ENCODE peak calls at places on chromosome 1, in four cellular contexts. One of them, this sample, is unnamed.

GRCh38 chr1:31505884-31506497 is 70.3 kb upstream of the TINAGL1 start:
- DNase-seq in K562: no peak
- DNase-seq in SK-N-SH: no peak
- DNase-seq in GM12878: peak; percentile 83
- DNase-seq in this sample: no peak

GRCh38 chr1:165456114-165456513 is 11.2 kb upstream of the RXRG start:
- DNase-seq in K562: no peak
- DNase-seq in GM12878: no peak
- DNase-seq in SK-N-SH: no peak
- DNase-seq in this sample: no peak

GRCh38 chr1:206062464-206062863 is 9.5 kb downstream of the RHEX start:
- DNase-seq in SK-N-SH: no peak
- DNase-seq in K562: no peak
- DNase-seq in GM12878: no peak
- DNase-seq in this sample: no peak

GRCh38 chr1:31297273-31298247 is 728 bp downstream of the ZCCHC17 start:
- DNase-seq in K562: peak; percentile 40
- DNase-seq in GM12878: no peak
- DNase-seq in SK-N-SH: peak; percentile 26
- DNase-seq in this sample: no peak

GRCh38 chr1:200969726-200970521 is 53.6 kb downstream of the KIF21B start:
- DNase-seq in GM12878: peak; percentile 70
- DNase-seq in K562: no peak
- DNase-seq in SK-N-SH: no peak
- DNase-seq in this sample: no peak

GRCh38 chr1:205610781-205611473 is 20.9 kb downstream of the ELK4 start:
- DNase-seq in K562: no peak
- DNase-seq in GM12878: no peak
- DNase-seq in SK-N-SH: no peak
- DNase-seq in this sample: no peak

GRCh38 chr1:183093821-183094287 is 70.6 kb downstream of the LAMC1 start:
- DNase-seq in K562: no peak
- DNase-seq in GM12878: no peak
- DNase-seq in SK-N-SH: no peak
- DNase-seq in this sample: peak; percentile 43

GRCh38 chr1:41361495-41362356 is 492 bp downstream of the FOXO6 start:
- DNase-seq in K562: no peak
- DNase-seq in SK-N-SH: peak; percentile 75
- DNase-seq in GM12878: no peak
- DNase-seq in this sample: peak; percentile 25

GRCh38 chr1:55572878-55573734 is 357.9 kb upstream of the USP24 start:
- DNase-seq in SK-N-SH: no peak
- DNase-seq in K562: no peak
- DNase-seq in GM12878: no peak
- DNase-seq in this sample: no peak

GRCh38 chr1:7089485-7089884 is 304.2 kb downstream of the CAMTA1 start:
- DNase-seq in GM12878: no peak
- DNase-seq in K562: no peak
- DNase-seq in SK-N-SH: peak; percentile 73
- DNase-seq in this sample: no peak

DNA sequence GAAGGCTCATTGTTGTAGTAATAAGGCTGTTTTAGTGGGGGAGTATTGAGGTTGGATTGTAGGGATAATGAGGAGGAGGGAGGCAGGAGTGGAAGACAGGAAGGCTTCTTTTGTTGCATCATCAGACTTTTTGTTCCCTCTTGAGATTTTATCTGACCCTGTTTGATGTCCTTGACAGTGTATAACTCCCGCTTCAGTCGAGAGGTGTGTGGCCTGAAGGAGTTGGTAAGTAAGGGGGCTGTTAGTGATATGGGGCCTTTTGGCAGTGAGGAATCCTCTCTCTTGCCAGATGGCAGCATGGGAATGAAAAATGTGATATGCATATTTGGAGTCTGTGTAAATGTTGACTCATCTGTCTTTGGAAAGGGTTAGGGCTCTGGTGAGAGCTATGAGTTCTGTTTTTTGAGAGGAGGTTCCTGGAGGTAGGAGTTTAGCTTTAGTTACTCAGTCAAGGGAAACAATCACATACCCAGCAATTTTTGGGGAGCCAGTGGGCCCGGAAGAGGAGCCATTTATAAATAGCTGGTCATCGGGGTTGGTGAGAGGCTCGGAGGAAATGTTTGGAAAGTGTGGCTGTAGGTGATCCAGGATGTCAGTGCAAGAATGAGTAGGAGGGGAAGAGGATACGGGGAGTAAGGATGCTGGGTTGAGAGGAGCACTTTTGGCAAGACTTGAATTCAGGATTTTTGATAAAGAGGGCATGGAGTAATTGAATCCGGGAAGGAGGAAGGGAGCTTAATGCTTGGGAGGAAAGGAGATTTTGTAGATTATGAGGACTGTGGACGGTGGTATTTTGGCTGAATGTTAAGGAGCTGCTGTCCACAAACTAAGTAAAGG is 136.7 kb upstream of the ETV3 start:
- DNase-seq in K562: peak; percentile 66
- DNase-seq in GM12878: no peak
- DNase-seq in SK-N-SH: no peak
- DNase-seq in this sample: no peak
- TF ChIP-seq USF2 in K562: no peak
- TF ChIP-seq USF2 in GM12878: no peak
- TF ChIP-seq USF2 in SK-N-SH: no peak
- TF ChIP-seq USF2 in this sample: no peak

DNA sequence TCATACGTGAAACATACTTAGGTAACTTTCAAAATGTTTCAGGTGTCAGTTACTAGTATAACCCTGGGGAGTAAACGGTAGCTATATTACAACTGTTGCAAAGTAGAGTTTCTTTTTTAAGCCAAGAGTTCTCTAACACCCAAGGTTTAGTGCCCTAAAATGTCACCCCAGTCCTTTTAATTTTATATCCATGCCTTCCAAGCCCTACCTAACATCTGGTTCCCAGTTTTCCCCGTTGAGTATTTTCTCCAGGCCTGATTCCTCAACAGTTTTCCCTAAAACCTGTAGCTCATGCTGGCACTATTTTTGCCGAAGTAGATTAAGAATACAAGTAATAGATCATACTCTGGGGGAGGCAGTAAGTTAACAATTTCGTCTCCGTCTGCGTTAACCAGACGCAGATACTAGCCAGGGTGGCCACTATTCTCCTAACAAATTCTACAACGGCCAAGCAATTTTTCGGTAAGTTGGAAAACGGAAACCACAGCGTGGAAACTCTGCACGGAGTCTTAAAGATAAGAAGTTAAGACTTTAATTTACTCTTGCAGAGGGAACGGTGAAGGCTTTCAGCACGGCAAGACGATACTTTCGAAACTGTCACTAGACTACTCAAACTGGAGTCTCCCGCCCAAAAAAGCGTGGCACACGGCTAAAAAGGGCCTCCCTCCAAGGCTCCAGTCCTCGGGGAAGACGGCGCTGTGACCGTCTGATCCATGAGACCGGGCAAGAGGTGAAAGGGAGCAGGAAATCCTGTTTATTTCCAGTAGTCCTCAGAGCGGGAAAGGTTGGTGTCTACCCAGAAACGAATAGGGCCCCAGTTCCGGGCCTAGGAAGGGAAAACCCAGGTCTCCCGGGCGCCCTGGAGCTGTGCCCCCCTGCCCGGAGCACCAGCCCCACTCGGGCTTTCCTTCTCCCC is 945 bp downstream of the SRSF4 start:
- DNase-seq in GM12878: no peak
- DNase-seq in SK-N-SH: no peak
- DNase-seq in K562: no peak
- DNase-seq in this sample: no peak
- TF ChIP-seq USF1 in GM12878: no peak
- TF ChIP-seq USF1 in SK-N-SH: no peak
- TF ChIP-seq USF1 in K562: no peak
- TF ChIP-seq USF1 in this sample: no peak

DNA sequence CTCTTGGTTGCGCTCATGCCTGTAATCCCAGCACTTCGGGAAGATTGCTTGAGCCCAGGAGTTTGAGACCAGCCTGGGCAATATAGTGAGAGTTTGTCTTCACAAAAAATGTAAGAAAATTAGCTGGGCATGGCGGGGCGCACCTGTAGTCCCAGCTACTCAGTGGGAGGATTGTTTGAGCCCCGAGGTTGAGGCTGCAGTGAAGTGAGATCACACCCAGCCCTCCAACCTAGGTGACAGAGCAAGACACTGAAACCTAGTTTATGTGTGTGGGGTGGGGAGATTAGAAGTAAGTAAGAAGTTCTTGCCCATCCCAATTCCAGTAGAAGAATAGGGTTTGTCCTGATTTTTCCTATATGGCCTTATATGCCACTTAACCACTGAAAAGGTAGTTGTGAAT is 2.0 kb downstream of the RPL5 start:
- DNase-seq in GM12878: no peak
- DNase-seq in SK-N-SH: no peak
- DNase-seq in K562: no peak
- DNase-seq in this sample: no peak
- TF ChIP-seq USF2 in GM12878: no peak
- TF ChIP-seq USF2 in SK-N-SH: no peak
- TF ChIP-seq USF2 in K562: no peak
- TF ChIP-seq USF2 in this sample: no peak

GRCh38 chr1:93596329-93597089 is 85.1 kb downstream of the BCAR3 start:
- DNase-seq in GM12878: no peak
- DNase-seq in K562: no peak
- DNase-seq in SK-N-SH: no peak
- DNase-seq in this sample: no peak

GRCh38 chr1:93595749-93596148 is 85.9 kb downstream of the BCAR3 start:
- DNase-seq in K562: no peak
- DNase-seq in GM12878: no peak
- DNase-seq in SK-N-SH: no peak
- DNase-seq in this sample: no peak

GRCh38 chr1:93593868-93594602 is 87.6 kb downstream of the BCAR3 start:
- DNase-seq in K562: no peak
- DNase-seq in SK-N-SH: no peak
- DNase-seq in GM12878: no peak
- DNase-seq in this sample: no peak

GRCh38 chr1:93594603-93594880 is 87.1 kb downstream of the BCAR3 start:
- DNase-seq in K562: no peak
- DNase-seq in GM12878: no peak
- DNase-seq in SK-N-SH: no peak
- DNase-seq in this sample: no peak

DNA sequence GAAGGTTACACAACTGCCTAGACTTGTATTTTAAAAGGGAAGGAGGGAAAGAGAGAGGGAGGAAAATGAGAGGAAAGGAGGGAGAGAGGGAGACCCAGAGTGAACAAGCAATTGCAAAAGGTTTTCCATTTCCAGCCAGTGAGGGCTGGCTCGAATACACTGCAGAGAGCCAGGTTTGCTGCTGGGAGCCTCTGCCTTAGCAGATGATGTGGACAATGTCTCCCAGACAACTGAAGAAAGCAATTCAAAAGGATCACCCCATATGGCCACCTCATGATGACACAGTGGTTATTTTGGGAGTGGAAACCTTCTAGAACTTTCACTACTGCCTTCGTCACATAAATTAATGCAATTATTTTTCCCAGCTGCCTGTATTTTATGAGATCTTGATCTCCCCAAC is 86.4 kb downstream of the BCAR3 start:
- DNase-seq in SK-N-SH: no peak
- DNase-seq in GM12878: no peak
- DNase-seq in K562: no peak
- DNase-seq in this sample: no peak
- TF ChIP-seq USF1 in SK-N-SH: no peak
- TF ChIP-seq USF1 in GM12878: no peak
- TF ChIP-seq USF1 in K562: no peak
- TF ChIP-seq USF1 in this sample: no peak

DNA sequence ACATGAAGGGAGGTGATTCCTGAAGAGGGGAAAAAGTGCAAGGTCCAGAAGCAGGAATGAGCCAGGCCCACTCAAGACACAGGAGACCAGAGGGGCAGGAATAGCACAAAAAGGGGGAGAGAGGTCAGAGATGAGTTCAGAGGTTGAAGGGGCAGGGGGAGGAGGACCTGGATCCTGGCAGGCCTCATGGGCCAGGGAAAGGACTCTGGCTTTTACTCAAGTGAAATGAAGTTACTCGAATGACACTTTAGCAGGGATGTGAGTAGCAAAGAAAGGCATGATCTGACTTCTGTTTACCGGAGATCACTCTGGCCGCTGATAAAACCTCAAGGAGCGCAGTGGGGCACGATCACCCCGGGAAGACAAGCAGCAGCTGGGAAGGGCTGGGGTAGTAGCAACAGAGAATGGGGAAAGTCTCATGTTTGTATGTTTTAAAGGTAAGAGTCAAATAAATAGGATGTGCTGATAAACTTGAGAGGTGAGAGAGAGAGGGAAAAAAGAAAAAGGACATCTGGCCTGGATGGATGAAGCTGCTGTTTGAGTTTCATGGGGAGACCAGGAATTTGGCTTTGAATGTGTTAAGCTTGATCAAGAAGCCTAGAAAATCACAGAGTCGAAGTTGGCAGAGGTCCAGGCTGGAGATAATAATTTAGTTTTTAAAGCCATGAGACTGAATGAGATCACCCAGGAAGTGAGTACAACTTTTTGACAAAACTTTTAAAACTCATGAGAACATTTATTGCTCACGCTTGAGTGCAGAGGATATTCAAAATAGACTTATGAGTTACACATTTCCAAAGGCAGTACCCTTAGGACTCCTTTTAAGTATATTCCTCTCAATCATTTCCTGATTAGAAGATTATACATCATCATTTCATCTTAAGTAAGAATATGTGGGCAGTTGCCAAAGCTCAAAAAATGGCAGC is 156.0 kb downstream of the RERE start:
- DNase-seq in K562: peak; percentile 30
- DNase-seq in GM12878: peak; percentile 72
- DNase-seq in SK-N-SH: no peak
- DNase-seq in this sample: no peak
- TF ChIP-seq USF2 in K562: no peak
- TF ChIP-seq USF2 in GM12878: no peak
- TF ChIP-seq USF2 in SK-N-SH: no peak
- TF ChIP-seq USF2 in this sample: no peak